ENCODE peak calls at places on chromosomes 5 and 9, in nine cellular contexts. F is Caki2; P is head of caudate nucleus; Q is activated T-helper 1 cell treated with anti-CD3 and anti-CD28 coated beads, Interleukin-12 subunit alpha, Interleukin-12 subunit beta, Interleukin-2, Interleukin-4 antibody, amounts not matched to agents 30 ng/mL and 10 ng/mL and 1 ng/mL, durations not matched to agents 14 hours and 24 hours and 36 hours; S is GM04504; O is dorsolateral prefrontal cortex; X is NCI-H1092; L is activated CD4-positive, alpha-beta T cell treated with anti-CD3 and anti-CD28 coated beads, Interleukin-2, amount 10 ng/mL, durations not matched to agents 7 days and 5 days; W is dermis microvascular lymphatic vessel endothelial cell. N is an unnamed sample.

GRCh38 chr9:37187713-37188439 is 67.5 kb downstream of the ZCCHC7 start:
- DNase-seq in F (no peak), P (no peak), Q (no peak), S (no peak), O (no peak), X (no peak), L (no peak), W (no peak), N (peak)

GRCh38 chr9:14910178-14910805 is at the start of gene FREM1:
- DNase-seq in F (no peak), P (no peak), Q (no peak), S (no peak), O (no peak), X (peak), L (no peak), W (no peak), N (no peak)

GRCh38 chr5:130286971-130287370 is 382.7 kb downstream of the CHSY3 start:
- DNase-seq in F (no peak), P (no peak), Q (no peak), S (peak), O (no peak), X (no peak), L (no peak), W (no peak), N (no peak)

GRCh38 chr9:76116913-76117312 is 226.4 kb downstream of the PCSK5 start:
- DNase-seq in F (no peak), P (no peak), Q (no peak), S (no peak), O (no peak), X (no peak), L (no peak), W (no peak), N (no peak)

GRCh38 chr5:59133801-59134261 is 551.0 kb downstream of the RAB3C start:
- DNase-seq in F (no peak), P (no peak), Q (no peak), S (peak), O (no peak), X (no peak), L (no peak), W (no peak), N (no peak)

GRCh38 chr9:134793281-134793680 is 87.3 kb upstream of the FCN2 start:
- DNase-seq in F (no peak), P (no peak), Q (no peak), S (no peak), O (no peak), X (no peak), L (no peak), W (no peak), N (no peak)

GRCh38 chr5:146906803-146907202 is 28.2 kb upstream of the PPP2R2B start:
- DNase-seq in F (no peak), P (no peak), Q (no peak), S (no peak), O (no peak), X (no peak), L (no peak), W (no peak), N (no peak)

GRCh38 chr5:138905541-138905940 is 30.4 kb upstream of the LRRTM2 start:
- DNase-seq in F (peak), P (no peak), Q (no peak), S (peak), O (no peak), X (no peak), L (no peak), W (no peak), N (no peak)

GRCh38 chr5:673140-673836 is 19.9 kb downstream of the TPPP start:
- DNase-seq in F (no peak), P (peak), Q (no peak), S (no peak), O (peak), X (no peak), L (no peak), W (no peak), N (no peak)

GRCh38 chr5:157290156-157290980 is 24.4 kb downstream of the CYFIP2 start:
- DNase-seq in F (peak), P (no peak), Q (no peak), S (peak), O (no peak), X (no peak), L (no peak), W (no peak), N (no peak)

GRCh38 chr9:33170464-33171156 is 3.5 kb upstream of the B4GALT1 start:
- DNase-seq in F (peak), P (peak), Q (no peak), S (no peak), O (no peak), X (peak), L (peak), W (peak), N (peak)

GRCh38 chr5:135238622-135239460 is 160.2 kb downstream of the MACROH2A1 start:
- DNase-seq in F (no peak), P (no peak), Q (no peak), S (no peak), O (no peak), X (no peak), L (no peak), W (no peak), N (no peak)

GRCh38 chr5:119304439-119304838 is 51.4 kb upstream of the TNFAIP8 start:
- DNase-seq in F (no peak), P (no peak), Q (no peak), S (no peak), O (no peak), X (no peak), L (no peak), W (no peak), N (no peak)

GRCh38 chr5:138440226-138441073 is 1.6 kb downstream of the REEP2 start:
- DNase-seq in F (no peak), P (no peak), Q (no peak), S (no peak), O (no peak), X (no peak), L (no peak), W (no peak), N (no peak)

GRCh38 chr5:3317051-3317795 is 278.4 kb upstream of the IRX1 start:
- DNase-seq in F (no peak), P (no peak), Q (no peak), S (no peak), O (no peak), X (no peak), L (no peak), W (peak), N (no peak)

GRCh38 chr9:84153885-84154284 is 173.3 kb downstream of the RMI1 start:
- DNase-seq in F (no peak), P (no peak), Q (no peak), S (no peak), O (no peak), X (no peak), L (no peak), W (no peak), N (no peak)

GRCh38 chr5:168869615-168870227 is 290.6 kb upstream of the PANK3 start:
- DNase-seq in F (no peak), P (no peak), Q (no peak), S (no peak), O (no peak), X (no peak), L (no peak), W (no peak), N (no peak)

GRCh38 chr5:159097461-159098284 is 2.0 kb downstream of the EBF1 start:
- DNase-seq in F (no peak), P (no peak), Q (no peak), S (no peak), O (no peak), X (no peak), L (no peak), W (no peak), N (no peak)

GRCh38 chr5:53019320-53019719 is 30.2 kb downstream of the ITGA2 start:
- DNase-seq in F (peak), P (no peak), Q (no peak), S (no peak), O (no peak), X (no peak), L (no peak), W (no peak), N (no peak)

GRCh38 chr5:74196233-74196632 is 444.3 kb downstream of the ENC1 start:
- DNase-seq in F (no peak), P (no peak), Q (no peak), S (no peak), O (no peak), X (no peak), L (no peak), W (no peak), N (no peak)

GRCh38 chr5:86971034-86971511 is 296.6 kb upstream of the RASA1 start:
- DNase-seq in F (no peak), P (no peak), Q (no peak), S (peak), O (no peak), X (no peak), L (peak), W (peak), N (no peak)

GRCh38 chr5:154820383-154820782 is 30.0 kb downstream of the FAXDC2 start:
- DNase-seq in F (no peak), P (no peak), Q (no peak), S (no peak), O (no peak), X (no peak), L (no peak), W (no peak), N (no peak)

GRCh38 chr5:128649183-128649582 is 111.1 kb upstream of the FBN2 start:
- DNase-seq in F (no peak), P (no peak), Q (no peak), S (no peak), O (no peak), X (no peak), L (no peak), W (no peak), N (no peak)

GRCh38 chr9:19720374-19720773 is 68.5 kb downstream of the SLC24A2 start:
- DNase-seq in F (peak), P (no peak), Q (no peak), S (peak), O (no peak), X (no peak), L (no peak), W (peak), N (no peak)

GRCh38 chr5:133952729-133953567 is 15.5 kb downstream of the C5orf15 start:
- DNase-seq in F (no peak), P (no peak), Q (no peak), S (peak), O (no peak), X (no peak), L (no peak), W (peak), N (no peak)

GRCh38 chr9:20570756-20571155 is 51.5 kb downstream of the MLLT3 start:
- DNase-seq in F (no peak), P (no peak), Q (no peak), S (no peak), O (no peak), X (no peak), L (no peak), W (no peak), N (no peak)

GRCh38 chr5:166262395-166262794 is 2029.0 kb upstream of the WWC1 start:
- DNase-seq in F (no peak), P (no peak), Q (no peak), S (no peak), O (no peak), X (peak), L (no peak), W (no peak), N (no peak)

GRCh38 chr9:111866976-111867375 is 29.6 kb upstream of the UGCG start:
- DNase-seq in F (no peak), P (no peak), Q (no peak), S (no peak), O (no peak), X (no peak), L (no peak), W (no peak), N (no peak)

GRCh38 chr9:126303488-126303887 is 23.1 kb upstream of the MVB12B start:
- DNase-seq in F (no peak), P (no peak), Q (no peak), S (no peak), O (no peak), X (no peak), L (no peak), W (no peak), N (no peak)

N was measured in GDM1.